ENCODE peak calls at places on chromosomes 13 and 19, in eight cellular contexts. G is ascending aorta; K is stimulated activated CD4-positive, alpha-beta T cell treated with anti-CD3 and anti-CD28 coated beads, Interleukin-2, amount 100 ng/mL, for 48 hours; F is progenitor cell of endocrine pancreas; J is ACHN; Y is lower leg skin; M is mucosa of gallbladder; L is iPS-NIHi11. E is an unnamed sample.

GRCh38 chr19:510606-511100 is 3.4 kb downstream of the TPGS1 start:
- DNase-seq in G (peak; percentile 89), K (peak; percentile 98), F (peak; percentile 89), J (peak; percentile 81), Y (peak; percentile 94), M (peak; percentile 79), L (peak; percentile 78), E (peak; percentile 90)

GRCh38 chr13:72174549-72174948 is 307.5 kb upstream of the DACH1 start:
- DNase-seq in G (no peak), K (no peak), F (no peak), J (no peak), Y (no peak), M (no peak), L (no peak), E (no peak)

GRCh38 chr13:35857769-35858168 is 273.4 kb downstream of the DCLK1 start:
- DNase-seq in G (no peak), K (no peak), F (no peak), J (no peak), Y (no peak), M (no peak), L (peak; percentile 50), E (no peak)

GRCh38 chr13:76848596-76848995 is 37.6 kb downstream of the KCTD12 start:
- DNase-seq in G (peak; percentile 63), K (no peak), F (no peak), J (no peak), Y (no peak), M (no peak), L (no peak), E (no peak)

GRCh38 chr19:18251587-18252369 is 22.5 kb downstream of the IQCN start:
- DNase-seq in G (peak; percentile 82), K (peak; percentile 86), F (peak; percentile 70), J (peak; percentile 50), Y (peak; percentile 95), M (peak; percentile 74), L (peak; percentile 88), E (peak; percentile 77)

GRCh38 chr13:112844879-112845278 is 124.1 kb upstream of the MCF2L start:
- DNase-seq in G (no peak), K (no peak), F (no peak), J (no peak), Y (no peak), M (no peak), L (no peak), E (no peak)

GRCh38 chr19:53182202-53182601 is 11.0 kb downstream of the ZNF665 start:
- DNase-seq in G (no peak), K (no peak), F (no peak), J (no peak), Y (no peak), M (no peak), L (no peak), E (peak; percentile 48)

GRCh38 chr19:32675720-32676185 is at the start of gene RGS9BP:
- DNase-seq in G (peak; percentile 89), K (peak; percentile 32), F (peak; percentile 26), J (peak; percentile 81), Y (peak; percentile 97), M (peak; percentile 60), L (peak; percentile 72), E (peak; percentile 97)

GRCh38 chr13:49226613-49227012 is 6.5 kb downstream of the MLNR start:
- DNase-seq in G (no peak), K (no peak), F (no peak), J (no peak), Y (no peak), M (no peak), L (no peak), E (no peak)

GRCh38 chr19:53792721-53793433 is 31.2 kb downstream of the NLRP12 start:
- DNase-seq in G (peak; percentile 90), K (peak; percentile 70), F (peak; percentile 85), J (peak; percentile 63), Y (peak; percentile 95), M (peak; percentile 89), L (peak; percentile 89), E (peak; percentile 96)

GRCh38 chr13:78660130-78660857 is 1.3 kb upstream of the OBI1 start:
- DNase-seq in G (no peak), K (peak; percentile 23), F (no peak), J (no peak), Y (no peak), M (no peak), L (peak; percentile 3), E (no peak)

GRCh38 chr19:46787331-46788100 is 878 bp downstream of the SLC1A5 start:
- DNase-seq in G (peak; percentile 76), K (peak; percentile 40), F (peak; percentile 27), J (peak; percentile 59), Y (peak; percentile 91), M (peak; percentile 45), L (peak; percentile 64), E (no peak)

GRCh38 chr19:55345101-55345817 is 5.6 kb downstream of the KMT5C start:
- DNase-seq in G (no peak), K (no peak), F (no peak), J (no peak), Y (no peak), M (no peak), L (peak; percentile 5), E (no peak)

GRCh38 chr19:52237771-52238400 is 31.5 kb upstream of the ZNF766 start:
- DNase-seq in G (peak; percentile 77), K (peak; percentile 47), F (peak; percentile 34), J (peak; percentile 54), Y (no peak), M (peak; percentile 66), L (peak; percentile 40), E (no peak)

GRCh38 chr13:110815471-110816204 is 99.2 kb downstream of the ANKRD10 start:
- DNase-seq in G (no peak), K (no peak), F (no peak), J (no peak), Y (peak; percentile 84), M (peak; percentile 67), L (no peak), E (no peak)

GRCh38 chr19:11539495-11540365 is 1.1 kb downstream of the CNN1 start:
- DNase-seq in G (peak; percentile 81), K (no peak), F (no peak), J (no peak), Y (no peak), M (no peak), L (peak; percentile 80), E (no peak)